ENCODE peak calls at places on chromosomes 12 and 14, in six cellular contexts. A is sciatic nerve, I is activated T-cell treated with anti-CD3 and anti-CD28 coated beads for 1 hour, P is pancreas, M is ACHN, G is NCI-H1092 treated with DMSO at 0.1 percent for 48 hours. R is an unnamed sample.
A peak's percentile ranks its signal among the peaks of the same experiment; 100 is the strongest.

GRCh38 chr12:49903351-49903699 is 375 bp downstream of the FAIM2 start:
- DNase-seq in A (no peak), P (no peak), I (no peak), M (no peak), G (no peak), R (no peak)

GRCh38 chr14:52026921-52027320 is 37.6 kb downstream of the RTRAF start:
- DNase-seq in M (no peak), A (no peak), G (no peak), P (no peak), I (no peak), R (no peak)

GRCh38 chr14:105489607-105490317 is 1.3 kb upstream of the TEDC1 start:
- DNase-seq in M (peak; percentile 86), P (peak; percentile 91), I (peak; percentile 76), A (peak; percentile 91), G (peak; percentile 89), R (peak; percentile 81)

GRCh38 chr14:100773331-100774163 is 46.9 kb downstream of the DLK1 start:
- DNase-seq in G (no peak), A (no peak), P (no peak), I (no peak), M (no peak), R (no peak)

GRCh38 chr14:67533754-67534085 is 630 bp downstream of the PLEKHH1 start:
- DNase-seq in M (no peak), P (no peak), A (no peak), G (no peak), I (no peak), R (no peak)

GRCh38 chr12:103642240-103642864 is 55.3 kb downstream of the STAB2 start:
- DNase-seq in M (no peak), I (no peak), G (no peak), P (no peak), A (no peak), R (no peak)

GRCh38 chr12:93419388-93420034 is 22.2 kb downstream of the UBE2N start:
- DNase-seq in A (no peak), I (no peak), M (peak; percentile 76), G (peak; percentile 11), P (no peak), R (no peak)

GRCh38 chr12:99259040-99259934 is 388.3 kb upstream of the GARIN6 start:
- DNase-seq in M (no peak), I (no peak), G (peak; percentile 14), A (no peak), P (no peak), R (no peak)

GRCh38 chr12:103855036-103855712 is 14.1 kb upstream of the NT5DC3 start:
- DNase-seq in P (no peak), G (peak; percentile 79), I (no peak), M (no peak), A (no peak), R (no peak)

GRCh38 chr12:125093681-125094025 is 28.4 kb downstream of the AACS start:
- DNase-seq in I (no peak), G (no peak), P (no peak), M (no peak), A (no peak), R (no peak)

GRCh38 chr12:31742891-31743290 is 14.1 kb upstream of the AMN1 start:
- DNase-seq in I (no peak), A (no peak), G (no peak), M (no peak), P (no peak), R (no peak)

GRCh38 chr12:59708059-59708458 is 112.2 kb downstream of the SLC16A7 start:
- DNase-seq in G (no peak), P (no peak), M (peak; percentile 75), I (no peak), A (no peak), R (no peak)

GRCh38 chr14:87483651-87484260 is 509.2 kb downstream of the GALC start:
- DNase-seq in G (no peak), M (no peak), A (no peak), P (no peak), I (no peak), R (no peak)

GRCh38 chr14:104082807-104083206 is 2.7 kb upstream of the ASPG start:
- DNase-seq in A (peak; percentile 55), P (peak; percentile 84), G (no peak), M (no peak), I (no peak), R (no peak)

GRCh38 chr12:52209321-52209720 is 17.5 kb upstream of the KRT80 start:
- DNase-seq in P (peak; percentile 52), I (no peak), M (no peak), G (no peak), A (no peak), R (no peak)

GRCh38 chr12:8698132-8698829 is 490 bp downstream of the RIMKLB start:
- DNase-seq in M (peak; percentile 83), P (peak; percentile 56), A (peak; percentile 84), I (peak; percentile 45), G (peak; percentile 35), R (peak; percentile 24)

GRCh38 chr12:103558879-103559278 is 28.2 kb upstream of the STAB2 start:
- DNase-seq in G (no peak), P (no peak), A (no peak), I (no peak), M (no peak), R (no peak)

GRCh38 chr12:14698555-14698954 is 2.2 kb upstream of the GUCY2C start:
- DNase-seq in G (no peak), P (no peak), M (no peak), I (no peak), A (no peak), R (no peak)

GRCh38 chr12:107033758-107034739 is 47.1 kb upstream of the MTERF2 start:
- DNase-seq in A (no peak), P (no peak), M (no peak), G (no peak), I (no peak), R (no peak)

GRCh38 chr12:45388545-45388944 is 172.7 kb downstream of the ANO6 start:
- DNase-seq in P (no peak), M (peak; percentile 67), A (no peak), I (no peak), G (peak; percentile 62), R (no peak)

GRCh38 chr12:70637686-70638085 is 457 bp upstream of the PTPRB start:
- DNase-seq in P (no peak), I (no peak), A (no peak), G (no peak), M (no peak), R (no peak)

GRCh38 chr14:72961579-72962335 is 35.5 kb downstream of the DCAF4 start:
- DNase-seq in I (no peak), A (no peak), M (peak; percentile 64), P (no peak), G (no peak), R (no peak)

GRCh38 chr14:96091941-96092411 is 52.8 kb downstream of the C14orf132 start:
- DNase-seq in M (no peak), I (no peak), G (no peak), A (peak; percentile 50), P (no peak), R (no peak)

GRCh38 chr14:60884134-60884533 is 96.7 kb downstream of the TRMT5 start:
- DNase-seq in P (no peak), A (no peak), M (no peak), I (no peak), G (no peak), R (no peak)

GRCh38 chr12:93060071-93060665 is 131.1 kb upstream of the EEA1 start:
- DNase-seq in G (no peak), M (no peak), I (no peak), A (no peak), P (no peak), R (no peak)

GRCh38 chr12:79217306-79217705 is 352.7 kb downstream of the SYT1 start:
- DNase-seq in G (no peak), A (no peak), P (no peak), M (no peak), I (no peak), R (no peak)

GRCh38 chr14:95686935-95687334 is 709 bp downstream of the TCL1B start:
- DNase-seq in M (no peak), I (no peak), P (no peak), A (no peak), G (no peak), R (no peak)

GRCh38 chr12:66143868-66144267 is 13.3 kb upstream of the LLPH start:
- DNase-seq in I (no peak), M (no peak), G (no peak), A (no peak), P (no peak), R (no peak)

GRCh38 chr14:102711946-102712345 is 65.3 kb upstream of the TRAF3 start:
- DNase-seq in M (no peak), P (no peak), G (no peak), A (no peak), I (no peak), R (no peak)

GRCh38 chr12:108801736-108802665 is 55.4 kb downstream of the SSH1 start:
- DNase-seq in I (no peak), A (no peak), M (peak; percentile 93), P (no peak), G (no peak), R (no peak)

GRCh38 chr12:15495742-15496141 is 173.4 kb downstream of the PTPRO start:
- DNase-seq in G (no peak), I (no peak), A (no peak), P (no peak), M (no peak), R (no peak)

GRCh38 chr12:68609955-68610434 is 704 bp upstream of the RAP1B start:
- DNase-seq in M (peak; percentile 66), A (no peak), P (no peak), I (no peak), G (no peak), R (no peak)

GRCh38 chr12:131950182-131950913 is 606 bp downstream of the EP400 start:
- DNase-seq in I (no peak), M (peak; percentile 44), P (peak; percentile 72), A (no peak), G (peak; percentile 15), R (peak; percentile 14)

GRCh38 chr14:23141706-23142467 is 22.8 kb upstream of the CEBPE start:
- DNase-seq in I (no peak), A (no peak), M (no peak), G (no peak), P (peak; percentile 79), R (no peak)

GRCh38 chr14:68523994-68524725 is 268.7 kb downstream of the ZFP36L1 start:
- DNase-seq in M (no peak), P (peak; percentile 53), G (no peak), A (no peak), I (no peak), R (no peak)

GRCh38 chr12:57511161-57511560 is 9.2 kb downstream of the DDIT3 start:
- DNase-seq in P (no peak), A (no peak), I (no peak), M (no peak), G (no peak), R (no peak)

GRCh38 chr14:68935761-68936209 is 43.3 kb downstream of the ACTN1 start:
- DNase-seq in G (no peak), P (peak; percentile 67), A (no peak), I (no peak), M (no peak), R (no peak)

GRCh38 chr14:104135904-104136471 is 2.4 kb upstream of the KIF26A start:
- DNase-seq in I (no peak), A (peak; percentile 50), P (peak; percentile 37), M (no peak), G (no peak), R (no peak)